ENCODE peak calls at places on chromosomes 11 and 22, in ten cellular contexts. U is IMR-90, H is GM23338, P is stomach, W is kidney, S is left ventricle myocardium inferior, K is fibroblast of lung, O is PC-3, M is NT2/D1, G is heart right ventricle. N is an unnamed sample.

GRCh38 chr11:73931039-73931645 is 19.7 kb upstream of the DNAJB13 start:
- DNase-seq in P (peak; percentile 37), S (no peak), M (peak; percentile 83), H (peak; percentile 90), G (no peak), O (peak; percentile 85), K (peak; percentile 77), W (no peak), U (peak; percentile 84), N (peak; percentile 42)

GRCh38 chr22:37631448-37632173 is 7.9 kb upstream of the SH3BP1 start:
- DNase-seq in G (no peak), W (peak; percentile 83), U (no peak), S (no peak), P (no peak), H (no peak), O (no peak), M (no peak), K (no peak), N (no peak)

GRCh38 chr11:80532633-80533232 is 1091.9 kb upstream of the TENM4 start:
- DNase-seq in O (no peak), U (no peak), G (no peak), P (no peak), K (no peak), S (no peak), H (no peak), W (peak; percentile 44), M (no peak), N (no peak)

GRCh38 chr22:50542416-50542927 is 3.2 kb upstream of the KLHDC7B start:
- DNase-seq in U (no peak), S (no peak), M (no peak), O (no peak), H (no peak), K (no peak), G (no peak), P (no peak), W (no peak), N (no peak)

GRCh38 chr11:68659158-68659921 is 25.0 kb upstream of the GAL start:
- DNase-seq in H (no peak), M (no peak), U (peak; percentile 97), K (peak; percentile 95), W (peak; percentile 85), S (peak; percentile 66), G (peak; percentile 71), P (no peak), O (peak; percentile 89), N (peak; percentile 89)

GRCh38 chr11:72300268-72300667 is 56.3 kb upstream of the PHOX2A start:
- DNase-seq in U (no peak), H (no peak), S (no peak), G (no peak), W (no peak), K (no peak), P (no peak), O (no peak), M (no peak), N (no peak)

GRCh38 chr11:6321961-6322362 is 1.7 kb upstream of the CAVIN3 start:
- DNase-seq in K (peak; percentile 82), U (peak; percentile 82), O (peak; percentile 37), P (no peak), H (peak; percentile 18), W (no peak), M (no peak), S (no peak), G (no peak), N (no peak)

GRCh38 chr11:17014774-17015638 is 792 bp upstream of the PLEKHA7 start:
- DNase-seq in K (peak; percentile 63), U (no peak), H (peak; percentile 83), P (peak; percentile 66), O (peak; percentile 83), M (peak; percentile 33), G (no peak), S (no peak), W (no peak), N (peak; percentile 21)

GRCh38 chr22:46077669-46078099 is 72.6 kb upstream of the PPARA start:
- DNase-seq in U (no peak), O (no peak), H (no peak), M (no peak), P (peak; percentile 25), G (no peak), K (peak; percentile 66), S (peak; percentile 21), W (peak; percentile 46), N (no peak)

GRCh38 chr22:46079861-46080821 is 70.2 kb upstream of the PPARA start:
- DNase-seq in O (peak; percentile 79), H (no peak), U (no peak), S (peak; percentile 75), M (no peak), P (peak; percentile 67), K (peak; percentile 94), G (peak; percentile 77), W (peak; percentile 94), N (peak; percentile 29)

GRCh38 chr22:46076651-46077339 is 73.5 kb upstream of the PPARA start:
- DNase-seq in U (peak; percentile 37), W (peak; percentile 77), H (peak; percentile 54), S (peak; percentile 52), P (peak; percentile 59), M (no peak), O (peak; percentile 71), K (peak; percentile 86), G (no peak), N (no peak)

GRCh38 chr22:46079093-46079860 is 71.0 kb upstream of the PPARA start:
- DNase-seq in U (no peak), P (peak; percentile 24), W (peak; percentile 74), S (peak; percentile 27), K (peak; percentile 46), M (no peak), G (no peak), O (no peak), H (no peak), N (peak; percentile 2)

GRCh38 chr22:46078241-46079092 is 71.9 kb upstream of the PPARA start:
- DNase-seq in K (peak; percentile 84), H (peak; percentile 57), G (peak; percentile 80), M (no peak), W (peak; percentile 92), O (peak; percentile 88), P (peak; percentile 81), U (no peak), S (peak; percentile 82), N (peak; percentile 41)
- H3K4me1 ChIP-seq in K (peaks cover 11% of the 10 kb centered on the region), H (peaks cover 53% of the 10 kb centered on the region), G (peaks cover 95% of the 10 kb centered on the region), M (peaks cover 2% of the 10 kb centered on the region), W (peaks cover 56% of the 10 kb centered on the region), O (peaks cover 41% of the 10 kb centered on the region), P (peaks cover 62% of the 10 kb centered on the region), U (peaks cover 54% of the 10 kb centered on the region), S (peaks cover 100% of the 10 kb centered on the region), N (peaks cover 66% of the 10 kb centered on the region)

GRCh38 chr11:34600339-34601084 is 20.4 kb upstream of the EHF start:
- DNase-seq in O (no peak), W (peak; percentile 78), P (peak; percentile 87), K (peak; percentile 64), S (no peak), G (no peak), M (no peak), H (no peak), U (peak; percentile 8), N (no peak)

GRCh38 chr11:34602245-34602644 is 18.6 kb upstream of the EHF start:
- DNase-seq in O (no peak), S (no peak), U (no peak), W (no peak), P (peak; percentile 77), H (no peak), M (no peak), G (no peak), K (no peak), N (no peak)

GRCh38 chr11:34601609-34602008 is 19.3 kb upstream of the EHF start:
- DNase-seq in M (no peak), W (no peak), S (no peak), H (no peak), U (no peak), K (no peak), P (no peak), O (no peak), G (no peak), N (no peak)

GRCh38 chr11:34601085-34601444 is 19.8 kb upstream of the EHF start:
- DNase-seq in W (no peak), P (no peak), G (no peak), O (no peak), K (peak; percentile 26), H (no peak), U (peak; percentile 61), M (no peak), S (no peak), N (no peak)

DNA sequence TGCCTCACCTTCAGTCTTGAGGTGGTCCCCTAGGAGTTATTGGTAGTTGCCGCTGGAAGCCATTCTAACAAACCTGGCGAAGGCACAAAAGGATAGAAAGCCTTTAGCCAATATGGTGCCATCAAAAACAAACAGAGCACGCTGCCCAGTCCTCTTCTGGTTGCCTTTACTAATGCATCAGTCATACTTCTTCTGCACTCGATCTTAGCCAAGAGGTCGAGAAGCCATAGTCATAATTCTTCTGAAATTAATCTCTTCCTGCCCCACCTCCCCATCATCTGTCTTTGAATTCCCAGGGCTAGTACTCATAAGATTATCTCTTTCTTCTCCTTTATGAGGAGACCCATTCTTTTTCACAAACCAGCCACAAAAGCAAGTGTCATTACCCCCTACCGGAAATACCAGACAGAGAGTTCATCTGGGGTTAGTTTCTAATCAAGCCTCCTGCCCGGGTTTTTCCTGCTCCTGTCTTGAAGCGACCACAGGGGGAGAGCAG is 21.4 kb upstream of the EHF start:
- DNase-seq in O (peak; percentile 93), S (no peak), P (no peak), H (no peak), K (peak; percentile 92), W (no peak), M (no peak), U (peak; percentile 79), G (no peak), N (no peak)
- H3K4me1 ChIP-seq in O (peaks cover 32% of the 10 kb centered on the region), S (peaks cover 17% of the 10 kb centered on the region), P (peaks cover 43% of the 10 kb centered on the region), H (no peaks in the 10 kb centered on the region), K (peaks cover 19% of the 10 kb centered on the region), W (peaks cover 13% of the 10 kb centered on the region), M (no peaks in the 10 kb centered on the region), U (peaks cover 19% of the 10 kb centered on the region), G (peaks cover 18% of the 10 kb centered on the region), N (no peaks in the 10 kb centered on the region)

DNA sequence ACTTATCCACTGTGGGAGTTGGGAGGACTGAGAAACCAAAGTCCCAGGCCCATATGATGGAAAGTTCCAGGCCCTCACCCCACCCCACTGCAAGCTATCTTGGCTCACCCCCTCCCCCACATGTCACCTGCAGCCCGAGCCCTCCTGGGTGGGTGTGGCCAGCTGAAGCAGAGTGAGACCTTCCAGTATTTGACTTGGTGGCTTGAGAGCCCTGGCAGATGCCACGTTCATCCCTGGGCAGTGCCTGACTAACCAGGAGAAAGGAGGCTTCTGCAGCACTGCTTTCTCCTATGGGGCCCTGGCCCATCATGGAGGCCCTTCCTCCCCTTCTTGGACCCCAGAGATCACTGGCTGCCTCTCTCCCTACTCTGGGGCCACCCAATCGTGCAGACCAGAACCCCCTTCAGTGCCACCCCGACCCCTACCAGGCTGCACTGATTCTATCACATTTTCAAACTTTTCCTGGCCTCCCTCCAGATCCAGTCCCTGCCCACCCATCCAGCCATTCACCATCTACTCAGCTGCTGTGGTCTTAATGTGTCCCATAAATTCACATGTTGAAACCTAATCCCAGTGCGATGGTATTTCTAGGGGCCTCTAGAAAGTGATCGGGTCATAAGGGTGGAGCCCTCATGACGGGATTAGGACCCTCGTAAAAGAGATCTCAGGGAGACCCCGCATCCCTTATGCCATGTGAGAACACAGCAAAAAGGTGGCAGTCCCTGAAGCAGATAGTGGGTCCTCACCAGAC is 38.2 kb upstream of the WNT11 start:
- DNase-seq in U (no peak), G (no peak), M (no peak), W (peak; percentile 57), S (no peak), O (no peak), K (no peak), P (no peak), H (no peak), N (no peak)
- H3K4me1 ChIP-seq in U (no peaks in the 10 kb centered on the region), G (no peaks in the 10 kb centered on the region), M (no peaks in the 10 kb centered on the region), W (no peaks in the 10 kb centered on the region), S (no peaks in the 10 kb centered on the region), O (no peaks in the 10 kb centered on the region), K (no peaks in the 10 kb centered on the region), P (no peaks in the 10 kb centered on the region), H (peaks cover 10% of the 10 kb centered on the region), N (no peaks in the 10 kb centered on the region)

GRCh38 chr22:20857838-20858614 is 585 bp downstream of the PI4KA start:
- DNase-seq in K (peak; percentile 90), H (peak; percentile 97), W (peak; percentile 96), P (peak; percentile 78), U (peak; percentile 85), O (peak; percentile 67), S (peak; percentile 85), M (peak; percentile 70), G (peak; percentile 87), N (peak; percentile 81)

GRCh38 chr22:20857247-20857643 is 1.4 kb downstream of the PI4KA start:
- DNase-seq in S (no peak), W (no peak), H (no peak), M (no peak), P (no peak), K (no peak), G (no peak), U (no peak), O (no peak), N (no peak)

GRCh38 chr22:20858615-20859416 is at the start of the genes PI4KA and SNAP29:
- DNase-seq in G (peak; percentile 99), O (peak; percentile 94), U (peak; percentile 97), S (peak; percentile 99), H (peak; percentile 98), W (peak; percentile 100), M (peak; percentile 91), K (peak; percentile 98), P (peak; percentile 99), N (peak; percentile 100)

GRCh38 chr22:20862540-20862939 is 3.7 kb downstream of the SNAP29 start:
- DNase-seq in W (peak; percentile 18), G (no peak), U (no peak), K (no peak), S (no peak), P (no peak), O (no peak), H (no peak), M (no peak), N (no peak)

GRCh38 chr22:20859615-20860014 is 808 bp downstream of the SNAP29 start:
- DNase-seq in S (no peak), U (no peak), W (peak; percentile 12), K (no peak), O (no peak), M (no peak), G (no peak), P (no peak), H (no peak), N (no peak)
- H3K4me1 ChIP-seq in S (peaks cover 58% of the 10 kb centered on the region), U (peaks cover 9% of the 10 kb centered on the region), W (peaks cover 19% of the 10 kb centered on the region), K (peaks cover 5% of the 10 kb centered on the region), O (peaks cover 18% of the 10 kb centered on the region), M (no peaks in the 10 kb centered on the region), G (peaks cover 49% of the 10 kb centered on the region), P (peaks cover 39% of the 10 kb centered on the region), H (peaks cover 10% of the 10 kb centered on the region), N (peaks cover 31% of the 10 kb centered on the region)